ENCODE peak calls at places on chromosomes 1 and 21, in eight cellular contexts. U, Z, A, M, I, D, J and W are unnamed samples.

GRCh38 chr1:206506803-206507394 is 432 bp upstream of the RASSF5 start:
- DNase-seq in U (no peak), Z (no peak), A (no peak), M (no peak), I (peak; percentile 22), D (no peak), J (no peak), W (no peak)

GRCh38 chr1:166960871-166961474 is 14.4 kb downstream of the ILDR2 start:
- DNase-seq in U (no peak), Z (no peak), A (no peak), M (no peak), I (no peak), D (no peak), J (no peak), W (no peak)

GRCh38 chr1:201041011-201041410 is 17.5 kb upstream of the KIF21B start:
- DNase-seq in U (no peak), Z (no peak), A (no peak), M (no peak), I (no peak), D (no peak), J (no peak), W (no peak)

GRCh38 chr1:3695326-3696217 is 43.3 kb downstream of the TP73 start:
- DNase-seq in U (peak; percentile 45), Z (peak; percentile 7), A (peak; percentile 39), M (peak; percentile 86), I (no peak), D (peak; percentile 55), J (peak; percentile 85), W (no peak)

GRCh38 chr1:188164459-188164858 is 1335.7 kb downstream of the PLA2G4A start:
- DNase-seq in U (no peak), Z (no peak), A (no peak), M (no peak), I (no peak), D (no peak), J (no peak), W (no peak)

GRCh38 chr1:154767315-154768240 is 102.5 kb downstream of the KCNN3 start:
- DNase-seq in U (no peak), Z (peak; percentile 39), A (no peak), M (no peak), I (no peak), D (peak; percentile 89), J (peak; percentile 50), W (no peak)

GRCh38 chr21:32726742-32727477 is 903 bp downstream of the SYNJ1 start:
- DNase-seq in U (peak; percentile 5), Z (no peak), A (no peak), M (peak; percentile 58), I (no peak), D (no peak), J (peak; percentile 34), W (peak; percentile 13)

GRCh38 chr1:66271904-66272254 is 262.1 kb upstream of the SGIP1 start:
- DNase-seq in U (no peak), Z (peak; percentile 66), A (peak; percentile 51), M (peak; percentile 42), I (no peak), D (peak; percentile 64), J (peak; percentile 11), W (no peak)

GRCh38 chr1:25743164-25744139 is 56.5 kb upstream of the SELENON start:
- DNase-seq in U (no peak), Z (no peak), A (peak; percentile 94), M (no peak), I (no peak), D (peak; percentile 92), J (peak; percentile 89), W (no peak)

GRCh38 chr1:248873993-248874671 is 15.2 kb upstream of the ZNF692 start:
- DNase-seq in U (peak; percentile 80), Z (no peak), A (peak; percentile 78), M (peak; percentile 49), I (peak; percentile 77), D (peak; percentile 67), J (peak; percentile 61), W (peak; percentile 75)